ENCODE peak calls at places on chromosomes 1 and 21, in eight cellular contexts. J is stimulated activated CD8-positive, alpha-beta memory T cell treated with anti-CD3 and anti-CD28 coated beads, Interleukin-2, amount 100 ng/mL, for 1 hour; E is EL; R is tibial artery; X is fibroblast of the conjunctiva; B is GM04504; G is activated T-cell treated with anti-CD3 and anti-CD28 coated beads, Interleukin-2, amount 50 U/mL, for 72 hours; L is osteocyte. O is an unnamed sample.
A peak's percentile ranks its signal among the peaks of the same experiment; 100 is the strongest.

GRCh38 chr1:244226440-244226839 is 175.4 kb downstream of the ZBTB18 start:
- DNase-seq in J (no peak), E (peak; percentile 54), R (no peak), X (no peak), B (no peak), G (no peak), L (no peak), O (no peak)

GRCh38 chr1:59703226-59703917 is 111.4 kb upstream of the HOOK1 start:
- DNase-seq in J (no peak), E (peak; percentile 61), R (no peak), X (peak; percentile 70), B (peak; percentile 39), G (no peak), L (no peak), O (no peak)

GRCh38 chr1:84541679-84542078 is 32.6 kb downstream of the CTBS start:
- DNase-seq in J (no peak), E (no peak), R (no peak), X (no peak), B (no peak), G (no peak), L (no peak), O (no peak)

GRCh38 chr1:3017440-3018050 is 3.7 kb upstream of the ACTRT2 start:
- DNase-seq in J (no peak), E (no peak), R (peak; percentile 5), X (no peak), B (no peak), G (no peak), L (no peak), O (no peak)

GRCh38 chr1:88503656-88504055 is 180.4 kb upstream of the PKN2 start:
- DNase-seq in J (no peak), E (no peak), R (no peak), X (no peak), B (no peak), G (no peak), L (no peak), O (no peak)

GRCh38 chr1:51071291-51071690 is 30.7 kb upstream of the C1orf185 start:
- DNase-seq in J (no peak), E (no peak), R (no peak), X (no peak), B (no peak), G (no peak), L (no peak), O (no peak)

GRCh38 chr1:240258910-240259309 is 167.2 kb downstream of the FMN2 start:
- DNase-seq in J (no peak), E (peak; percentile 91), R (no peak), X (peak; percentile 81), B (peak; percentile 93), G (no peak), L (no peak), O (no peak)

GRCh38 chr1:198909973-198910372 is 271.1 kb downstream of the PTPRC start:
- DNase-seq in J (no peak), E (peak; percentile 48), R (no peak), X (no peak), B (no peak), G (no peak), L (no peak), O (no peak)

GRCh38 chr1:98340511-98340910 is 321.0 kb upstream of the SNX7 start:
- DNase-seq in J (no peak), E (peak; percentile 55), R (no peak), X (no peak), B (no peak), G (no peak), L (no peak), O (no peak)

GRCh38 chr1:219362702-219363101 is 189.0 kb downstream of the LYPLAL1 start:
- DNase-seq in J (no peak), E (no peak), R (no peak), X (no peak), B (no peak), G (no peak), L (no peak), O (no peak)

GRCh38 chr1:1084372-1085170 is 10.5 kb upstream of the RNF223 start:
- DNase-seq in J (no peak), E (no peak), R (peak; percentile 12), X (no peak), B (no peak), G (no peak), L (peak; percentile 82), O (no peak)

GRCh38 chr1:232578681-232579195 is 51.2 kb downstream of the SIPA1L2 start:
- DNase-seq in J (no peak), E (no peak), R (no peak), X (no peak), B (no peak), G (no peak), L (no peak), O (no peak)

GRCh38 chr1:209455666-209456065 is 127.8 kb upstream of the CAMK1G start:
- DNase-seq in J (no peak), E (no peak), R (no peak), X (no peak), B (no peak), G (no peak), L (no peak), O (no peak)

GRCh38 chr21:35291034-35291433 is 241.9 kb upstream of the RUNX1 start:
- DNase-seq in J (no peak), E (no peak), R (no peak), X (no peak), B (no peak), G (no peak), L (no peak), O (no peak)

GRCh38 chr1:67760030-67760821 is 73.0 kb downstream of the GNG12 start:
- DNase-seq in J (peak; percentile 26), E (peak; percentile 72), R (peak; percentile 65), X (peak; percentile 55), B (no peak), G (peak; percentile 54), L (no peak), O (no peak)

O was measured in esophagus muscularis mucosa.